ENCODE peak calls at places on chromosomes 12 and 14, in nine cellular contexts. D is aorta; P is kidney glomerular epithelial cell; Y is stimulated activated CD8-positive, alpha-beta memory T cell treated with anti-CD3 and anti-CD28 coated beads, Interleukin-2, amount 100 ng/mL, for 1 hour; U is activated T-cell treated with anti-CD3 and anti-CD28 coated beads, Interleukin-2, amount 50 U/mL, for 72 hours; T is iPS DF 19.7; N is HFF-Myc; W is T47D; F is Right ventricle myocardium superior. H is an unnamed sample.

GRCh38 chr12:54292083-54292930 is 8.5 kb downstream of the NFE2 start:
- DNase-seq in D (peak), P (no peak), Y (no peak), U (no peak), T (no peak), N (no peak), W (no peak), F (no peak), H (no peak)

GRCh38 chr12:93358821-93359220 is 18.9 kb upstream of the NUDT4 start:
- DNase-seq in D (no peak), P (no peak), Y (no peak), U (no peak), T (no peak), N (no peak), W (no peak), F (no peak), H (no peak)

GRCh38 chr14:78566017-78566858 is 396.1 kb downstream of the NRXN3 start:
- DNase-seq in D (peak), P (peak), Y (peak), U (peak), T (peak), N (peak), W (peak), F (peak), H (no peak)

GRCh38 chr12:3129301-3130052 is 52.3 kb downstream of the TSPAN9 start:
- DNase-seq in D (peak), P (no peak), Y (no peak), U (peak), T (no peak), N (peak), W (no peak), F (no peak), H (no peak)

GRCh38 chr14:71300474-71301359 is 393.5 kb downstream of the PCNX1 start:
- DNase-seq in D (no peak), P (no peak), Y (no peak), U (no peak), T (no peak), N (no peak), W (no peak), F (no peak), H (no peak)

GRCh38 chr12:103880299-103881142 is 39.5 kb upstream of the NT5DC3 start:
- DNase-seq in D (no peak), P (peak), Y (no peak), U (no peak), T (no peak), N (no peak), W (no peak), F (no peak), H (no peak)

GRCh38 chr14:77086017-77086727 is 11.9 kb upstream of the CIPC start:
- DNase-seq in D (no peak), P (peak), Y (no peak), U (no peak), T (no peak), N (no peak), W (no peak), F (no peak), H (no peak)

GRCh38 chr12:44874981-44875416 is 1.1 kb downstream of the NELL2 start:
- DNase-seq in D (peak), P (no peak), Y (no peak), U (peak), T (no peak), N (no peak), W (no peak), F (no peak), H (no peak)

GRCh38 chr14:20692111-20692751 is 3.7 kb downstream of the ANG start:
- DNase-seq in D (no peak), P (no peak), Y (no peak), U (no peak), T (no peak), N (no peak), W (no peak), F (no peak), H (no peak)

GRCh38 chr12:93753285-93753684 is 76.1 kb downstream of the CRADD start:
- DNase-seq in D (no peak), P (no peak), Y (no peak), U (no peak), T (no peak), N (no peak), W (no peak), F (no peak), H (no peak)

GRCh38 chr14:30267141-30267540 is 291.8 kb upstream of the G2E3 start:
- DNase-seq in D (no peak), P (no peak), Y (no peak), U (no peak), T (no peak), N (no peak), W (no peak), F (no peak), H (no peak)

GRCh38 chr12:76916170-76916540 is 37.3 kb upstream of the CSRP2 start:
- DNase-seq in D (no peak), P (no peak), Y (no peak), U (no peak), T (no peak), N (no peak), W (no peak), F (no peak), H (no peak)

GRCh38 chr14:32559595-32559994 is 230.5 kb downstream of the AKAP6 start:
- DNase-seq in D (no peak), P (no peak), Y (no peak), U (no peak), T (no peak), N (no peak), W (no peak), F (no peak), H (no peak)

GRCh38 chr12:82625523-82625922 is 61.2 kb upstream of the TMTC2 start:
- DNase-seq in D (no peak), P (no peak), Y (no peak), U (no peak), T (no peak), N (no peak), W (no peak), F (no peak), H (no peak)

GRCh38 chr12:56723889-56724659 is 1.0 kb downstream of the NACA start:
- DNase-seq in D (peak), P (peak), Y (no peak), U (peak), T (no peak), N (no peak), W (no peak), F (peak), H (no peak)

GRCh38 chr12:25459541-25459951 is 93.5 kb downstream of the LMNTD1 start:
- DNase-seq in D (no peak), P (no peak), Y (no peak), U (no peak), T (no peak), N (no peak), W (no peak), F (no peak), H (no peak)

GRCh38 chr12:71300772-71301675 is 138.6 kb upstream of the LGR5 start:
- DNase-seq in D (no peak), P (no peak), Y (no peak), U (no peak), T (no peak), N (no peak), W (no peak), F (no peak), H (no peak)

GRCh38 chr12:25853696-25854095 is 104.8 kb upstream of the RASSF8 start:
- DNase-seq in D (no peak), P (no peak), Y (no peak), U (no peak), T (no peak), N (no peak), W (no peak), F (no peak), H (no peak)

GRCh38 chr12:96219700-96220206 is 25.6 kb downstream of the ELK3 start:
- DNase-seq in D (peak), P (peak), Y (no peak), U (no peak), T (no peak), N (no peak), W (no peak), F (no peak), H (no peak)

GRCh38 chr12:96879301-96879700 is 27.8 kb upstream of the NEDD1 start:
- DNase-seq in D (no peak), P (no peak), Y (no peak), U (no peak), T (no peak), N (no peak), W (no peak), F (no peak), H (no peak)